ENCODE peak calls at places on chromosome 11, in seven cellular contexts. One of them, this sample, is unnamed.
A peak's percentile ranks its signal among the peaks of the same experiment; 100 is the strongest.

GRCh38 chr11:113447621-113448310 is 27.4 kb downstream of the DRD2 start:
- DNase-seq in NCI-H1436 treated with DMSO at 0.1 percent for 48 hours: no peak
- DNase-seq in tibial nerve: no peak
- DNase-seq in uterus: no peak
- DNase-seq in stimulated activated CD4-positive, alpha-beta T cell treated with anti-CD3 and anti-CD28 coated beads, Interleukin-12 subunit alpha, Interleukin-12 subunit beta, amount 100 ng/mL, for 24 hours: no peak
- DNase-seq in dorsolateral prefrontal cortex: no peak
- DNase-seq in activated T-helper 1 cell treated with Interleukin-2 at 50 U/mL for 16 hours: no peak
- DNase-seq in this sample: no peak

GRCh38 chr11:120766318-120766717 is 254.8 kb downstream of the GRIK4 start:
- DNase-seq in stimulated activated CD4-positive, alpha-beta T cell treated with anti-CD3 and anti-CD28 coated beads, Interleukin-12 subunit alpha, Interleukin-12 subunit beta, amount 100 ng/mL, for 24 hours: no peak
- DNase-seq in uterus: no peak
- DNase-seq in activated T-helper 1 cell treated with Interleukin-2 at 50 U/mL for 16 hours: no peak
- DNase-seq in tibial nerve: no peak
- DNase-seq in NCI-H1436 treated with DMSO at 0.1 percent for 48 hours: no peak
- DNase-seq in dorsolateral prefrontal cortex: no peak
- DNase-seq in this sample: no peak

GRCh38 chr11:69899957-69900821 is 81.0 kb upstream of the FGF3 start:
- DNase-seq in uterus: no peak
- DNase-seq in dorsolateral prefrontal cortex: no peak
- DNase-seq in activated T-helper 1 cell treated with Interleukin-2 at 50 U/mL for 16 hours: no peak
- DNase-seq in stimulated activated CD4-positive, alpha-beta T cell treated with anti-CD3 and anti-CD28 coated beads, Interleukin-12 subunit alpha, Interleukin-12 subunit beta, amount 100 ng/mL, for 24 hours: no peak
- DNase-seq in tibial nerve: no peak
- DNase-seq in NCI-H1436 treated with DMSO at 0.1 percent for 48 hours: no peak
- DNase-seq in this sample: no peak

GRCh38 chr11:10208045-10208674 is 85.9 kb downstream of the SBF2 start:
- DNase-seq in dorsolateral prefrontal cortex: no peak
- DNase-seq in stimulated activated CD4-positive, alpha-beta T cell treated with anti-CD3 and anti-CD28 coated beads, Interleukin-12 subunit alpha, Interleukin-12 subunit beta, amount 100 ng/mL, for 24 hours: no peak
- DNase-seq in NCI-H1436 treated with DMSO at 0.1 percent for 48 hours: peak; percentile 7
- DNase-seq in uterus: no peak
- DNase-seq in tibial nerve: no peak
- DNase-seq in activated T-helper 1 cell treated with Interleukin-2 at 50 U/mL for 16 hours: no peak
- DNase-seq in this sample: no peak

GRCh38 chr11:60428517-60428916 is 855 bp upstream of the MS4A5 start:
- DNase-seq in NCI-H1436 treated with DMSO at 0.1 percent for 48 hours: no peak
- DNase-seq in tibial nerve: no peak
- DNase-seq in activated T-helper 1 cell treated with Interleukin-2 at 50 U/mL for 16 hours: no peak
- DNase-seq in dorsolateral prefrontal cortex: no peak
- DNase-seq in stimulated activated CD4-positive, alpha-beta T cell treated with anti-CD3 and anti-CD28 coated beads, Interleukin-12 subunit alpha, Interleukin-12 subunit beta, amount 100 ng/mL, for 24 hours: no peak
- DNase-seq in uterus: no peak
- DNase-seq in this sample: no peak

GRCh38 chr11:76824980-76825725 is 35.6 kb upstream of the ACER3 start:
- DNase-seq in uterus: no peak
- DNase-seq in tibial nerve: no peak
- DNase-seq in dorsolateral prefrontal cortex: no peak
- DNase-seq in NCI-H1436 treated with DMSO at 0.1 percent for 48 hours: no peak
- DNase-seq in stimulated activated CD4-positive, alpha-beta T cell treated with anti-CD3 and anti-CD28 coated beads, Interleukin-12 subunit alpha, Interleukin-12 subunit beta, amount 100 ng/mL, for 24 hours: no peak
- DNase-seq in activated T-helper 1 cell treated with Interleukin-2 at 50 U/mL for 16 hours: no peak
- DNase-seq in this sample: no peak

GRCh38 chr11:118621898-118622375 is 14.5 kb downstream of the PHLDB1 start:
- DNase-seq in tibial nerve: no peak
- DNase-seq in uterus: no peak
- DNase-seq in NCI-H1436 treated with DMSO at 0.1 percent for 48 hours: no peak
- DNase-seq in stimulated activated CD4-positive, alpha-beta T cell treated with anti-CD3 and anti-CD28 coated beads, Interleukin-12 subunit alpha, Interleukin-12 subunit beta, amount 100 ng/mL, for 24 hours: no peak
- DNase-seq in dorsolateral prefrontal cortex: no peak
- DNase-seq in activated T-helper 1 cell treated with Interleukin-2 at 50 U/mL for 16 hours: no peak
- DNase-seq in this sample: no peak

GRCh38 chr11:74748211-74749126 is at the start of gene RNF169:
- DNase-seq in tibial nerve: peak; percentile 94
- DNase-seq in NCI-H1436 treated with DMSO at 0.1 percent for 48 hours: peak; percentile 94
- DNase-seq in uterus: peak; percentile 96
- DNase-seq in activated T-helper 1 cell treated with Interleukin-2 at 50 U/mL for 16 hours: peak; percentile 80
- DNase-seq in dorsolateral prefrontal cortex: peak; percentile 96
- DNase-seq in stimulated activated CD4-positive, alpha-beta T cell treated with anti-CD3 and anti-CD28 coated beads, Interleukin-12 subunit alpha, Interleukin-12 subunit beta, amount 100 ng/mL, for 24 hours: peak; percentile 74
- DNase-seq in this sample: peak; percentile 88

GRCh38 chr11:26993965-26994446 is at the start of gene FIBIN:
- DNase-seq in stimulated activated CD4-positive, alpha-beta T cell treated with anti-CD3 and anti-CD28 coated beads, Interleukin-12 subunit alpha, Interleukin-12 subunit beta, amount 100 ng/mL, for 24 hours: no peak
- DNase-seq in tibial nerve: peak; percentile 60
- DNase-seq in uterus: peak; percentile 46
- DNase-seq in dorsolateral prefrontal cortex: no peak
- DNase-seq in activated T-helper 1 cell treated with Interleukin-2 at 50 U/mL for 16 hours: no peak
- DNase-seq in NCI-H1436 treated with DMSO at 0.1 percent for 48 hours: no peak
- DNase-seq in this sample: no peak

GRCh38 chr11:76592025-76592914 is 78.3 kb downstream of the LRRC32 start:
- DNase-seq in NCI-H1436 treated with DMSO at 0.1 percent for 48 hours: no peak
- DNase-seq in dorsolateral prefrontal cortex: no peak
- DNase-seq in uterus: no peak
- DNase-seq in tibial nerve: no peak
- DNase-seq in activated T-helper 1 cell treated with Interleukin-2 at 50 U/mL for 16 hours: no peak
- DNase-seq in stimulated activated CD4-positive, alpha-beta T cell treated with anti-CD3 and anti-CD28 coated beads, Interleukin-12 subunit alpha, Interleukin-12 subunit beta, amount 100 ng/mL, for 24 hours: no peak
- DNase-seq in this sample: no peak

GRCh38 chr11:6979365-6979764 is 40.8 kb downstream of the ZNF214 start:
- DNase-seq in dorsolateral prefrontal cortex: no peak
- DNase-seq in activated T-helper 1 cell treated with Interleukin-2 at 50 U/mL for 16 hours: no peak
- DNase-seq in tibial nerve: no peak
- DNase-seq in stimulated activated CD4-positive, alpha-beta T cell treated with anti-CD3 and anti-CD28 coated beads, Interleukin-12 subunit alpha, Interleukin-12 subunit beta, amount 100 ng/mL, for 24 hours: no peak
- DNase-seq in uterus: no peak
- DNase-seq in NCI-H1436 treated with DMSO at 0.1 percent for 48 hours: no peak
- DNase-seq in this sample: no peak

GRCh38 chr11:103877221-103877620 is 159.2 kb upstream of the DDI1 start:
- DNase-seq in activated T-helper 1 cell treated with Interleukin-2 at 50 U/mL for 16 hours: no peak
- DNase-seq in stimulated activated CD4-positive, alpha-beta T cell treated with anti-CD3 and anti-CD28 coated beads, Interleukin-12 subunit alpha, Interleukin-12 subunit beta, amount 100 ng/mL, for 24 hours: no peak
- DNase-seq in dorsolateral prefrontal cortex: no peak
- DNase-seq in tibial nerve: no peak
- DNase-seq in uterus: no peak
- DNase-seq in NCI-H1436 treated with DMSO at 0.1 percent for 48 hours: no peak
- DNase-seq in this sample: no peak

GRCh38 chr11:2314525-2315394 is 12.9 kb downstream of the TSPAN32 start:
- DNase-seq in stimulated activated CD4-positive, alpha-beta T cell treated with anti-CD3 and anti-CD28 coated beads, Interleukin-12 subunit alpha, Interleukin-12 subunit beta, amount 100 ng/mL, for 24 hours: no peak
- DNase-seq in uterus: peak; percentile 98
- DNase-seq in tibial nerve: peak; percentile 83
- DNase-seq in activated T-helper 1 cell treated with Interleukin-2 at 50 U/mL for 16 hours: no peak
- DNase-seq in NCI-H1436 treated with DMSO at 0.1 percent for 48 hours: no peak
- DNase-seq in dorsolateral prefrontal cortex: peak; percentile 65
- DNase-seq in this sample: no peak